ENCODE peak calls at places on chromosome 1, in six cellular contexts. One of them, this sample, is unnamed.

GRCh38 chr1:231419738-231420298 is 2.3 kb downstream of the EGLN1 start:
- DNase-seq in AG09309: no peak
- DNase-seq in GM06990: peak; percentile 9
- DNase-seq in mesothelial cell of epicardium: no peak
- DNase-seq in cardiac muscle cell: peak; percentile 29
- DNase-seq in brain microvascular endothelial cell: no peak
- DNase-seq in this sample: no peak

GRCh38 chr1:236143104-236143948 is 987 bp downstream of the GPR137B start:
- DNase-seq in GM06990: no peak
- DNase-seq in AG09309: peak; percentile 39
- DNase-seq in brain microvascular endothelial cell: peak; percentile 62
- DNase-seq in cardiac muscle cell: peak; percentile 72
- DNase-seq in mesothelial cell of epicardium: peak; percentile 48
- DNase-seq in this sample: no peak

GRCh38 chr1:108848802-108849201 is 8.1 kb downstream of the AKNAD1 start:
- DNase-seq in cardiac muscle cell: no peak
- DNase-seq in AG09309: no peak
- DNase-seq in GM06990: no peak
- DNase-seq in mesothelial cell of epicardium: no peak
- DNase-seq in brain microvascular endothelial cell: no peak
- DNase-seq in this sample: no peak

GRCh38 chr1:223708001-223708359 is 4.4 kb upstream of the CAPN2 start:
- DNase-seq in AG09309: no peak
- DNase-seq in brain microvascular endothelial cell: no peak
- DNase-seq in mesothelial cell of epicardium: no peak
- DNase-seq in cardiac muscle cell: no peak
- DNase-seq in GM06990: no peak
- DNase-seq in this sample: no peak

GRCh38 chr1:230866171-230866811 is 2.0 kb downstream of the C1orf198 start:
- DNase-seq in AG09309: no peak
- DNase-seq in brain microvascular endothelial cell: no peak
- DNase-seq in mesothelial cell of epicardium: no peak
- DNase-seq in GM06990: no peak
- DNase-seq in cardiac muscle cell: no peak
- DNase-seq in this sample: no peak

GRCh38 chr1:119372493-119373086 is 4.0 kb downstream of the HAO2 start:
- DNase-seq in cardiac muscle cell: peak; percentile 76
- DNase-seq in GM06990: no peak
- DNase-seq in mesothelial cell of epicardium: no peak
- DNase-seq in AG09309: no peak
- DNase-seq in brain microvascular endothelial cell: no peak
- DNase-seq in this sample: no peak

GRCh38 chr1:24754229-24754628 is 9.0 kb downstream of the CLIC4 start:
- DNase-seq in GM06990: no peak
- DNase-seq in AG09309: no peak
- DNase-seq in mesothelial cell of epicardium: no peak
- DNase-seq in brain microvascular endothelial cell: peak; percentile 32
- DNase-seq in cardiac muscle cell: peak; percentile 68
- DNase-seq in this sample: no peak

GRCh38 chr1:28172690-28173150 is 3.8 kb downstream of the PTAFR start:
- DNase-seq in cardiac muscle cell: peak; percentile 77
- DNase-seq in AG09309: no peak
- DNase-seq in GM06990: peak; percentile 84
- DNase-seq in mesothelial cell of epicardium: no peak
- DNase-seq in brain microvascular endothelial cell: no peak
- DNase-seq in this sample: no peak

GRCh38 chr1:34500451-34500850 is 254.4 kb upstream of the GJB5 start:
- DNase-seq in GM06990: no peak
- DNase-seq in brain microvascular endothelial cell: no peak
- DNase-seq in AG09309: no peak
- DNase-seq in mesothelial cell of epicardium: peak; percentile 68
- DNase-seq in cardiac muscle cell: peak; percentile 2
- DNase-seq in this sample: no peak

GRCh38 chr1:172180886-172181285 is 239.6 kb upstream of the C1orf105 start:
- DNase-seq in AG09309: no peak
- DNase-seq in brain microvascular endothelial cell: peak; percentile 43
- DNase-seq in GM06990: peak; percentile 32
- DNase-seq in mesothelial cell of epicardium: no peak
- DNase-seq in cardiac muscle cell: peak; percentile 71
- DNase-seq in this sample: peak; percentile 11

GRCh38 chr1:232996143-232996542 is 45.7 kb downstream of the NTPCR start:
- DNase-seq in AG09309: no peak
- DNase-seq in brain microvascular endothelial cell: no peak
- DNase-seq in cardiac muscle cell: no peak
- DNase-seq in mesothelial cell of epicardium: no peak
- DNase-seq in GM06990: no peak
- DNase-seq in this sample: no peak

GRCh38 chr1:58551741-58552140 is 5.2 kb upstream of the OMA1 start:
- DNase-seq in GM06990: no peak
- DNase-seq in AG09309: no peak
- DNase-seq in brain microvascular endothelial cell: no peak
- DNase-seq in cardiac muscle cell: no peak
- DNase-seq in mesothelial cell of epicardium: no peak
- DNase-seq in this sample: no peak

GRCh38 chr1:18575620-18576019 is 55.0 kb upstream of the PAX7 start:
- DNase-seq in mesothelial cell of epicardium: peak; percentile 78
- DNase-seq in GM06990: no peak
- DNase-seq in AG09309: no peak
- DNase-seq in cardiac muscle cell: peak; percentile 46
- DNase-seq in brain microvascular endothelial cell: peak; percentile 20
- DNase-seq in this sample: peak; percentile 33

GRCh38 chr1:24724345-24725208 is 20.7 kb upstream of the CLIC4 start:
- DNase-seq in brain microvascular endothelial cell: peak; percentile 94
- DNase-seq in AG09309: no peak
- DNase-seq in cardiac muscle cell: peak; percentile 85
- DNase-seq in mesothelial cell of epicardium: no peak
- DNase-seq in GM06990: no peak
- DNase-seq in this sample: no peak

GRCh38 chr1:53557369-53557768 is 98.2 kb downstream of the DMRTB1 start:
- DNase-seq in cardiac muscle cell: no peak
- DNase-seq in AG09309: no peak
- DNase-seq in mesothelial cell of epicardium: no peak
- DNase-seq in brain microvascular endothelial cell: no peak
- DNase-seq in GM06990: no peak
- DNase-seq in this sample: no peak

GRCh38 chr1:59422921-59423575 is 126.2 kb downstream of the FGGY start:
- DNase-seq in AG09309: no peak
- DNase-seq in mesothelial cell of epicardium: no peak
- DNase-seq in cardiac muscle cell: peak; percentile 84
- DNase-seq in brain microvascular endothelial cell: no peak
- DNase-seq in GM06990: no peak
- DNase-seq in this sample: no peak

GRCh38 chr1:218312509-218312908 is 27.4 kb downstream of the RRP15 start:
- DNase-seq in cardiac muscle cell: peak; percentile 18
- DNase-seq in GM06990: no peak
- DNase-seq in mesothelial cell of epicardium: no peak
- DNase-seq in AG09309: no peak
- DNase-seq in brain microvascular endothelial cell: no peak
- DNase-seq in this sample: no peak

GRCh38 chr1:192578144-192578909 is 2.8 kb downstream of the RGS1 start:
- DNase-seq in AG09309: no peak
- DNase-seq in brain microvascular endothelial cell: no peak
- DNase-seq in cardiac muscle cell: no peak
- DNase-seq in GM06990: no peak
- DNase-seq in mesothelial cell of epicardium: no peak
- DNase-seq in this sample: no peak

GRCh38 chr1:79497193-79497773 is 490.8 kb upstream of the ADGRL4 start:
- DNase-seq in AG09309: no peak
- DNase-seq in brain microvascular endothelial cell: peak; percentile 29
- DNase-seq in mesothelial cell of epicardium: no peak
- DNase-seq in GM06990: no peak
- DNase-seq in cardiac muscle cell: peak; percentile 59
- DNase-seq in this sample: no peak

GRCh38 chr1:234244482-234244881 is 128.8 kb upstream of the COA6 start:
- DNase-seq in mesothelial cell of epicardium: no peak
- DNase-seq in AG09309: no peak
- DNase-seq in cardiac muscle cell: no peak
- DNase-seq in GM06990: peak; percentile 45
- DNase-seq in brain microvascular endothelial cell: no peak
- DNase-seq in this sample: no peak

GRCh38 chr1:16226495-16227179 is 10.3 kb downstream of the CPLANE2 start:
- DNase-seq in GM06990: no peak
- DNase-seq in brain microvascular endothelial cell: no peak
- DNase-seq in mesothelial cell of epicardium: no peak
- DNase-seq in AG09309: no peak
- DNase-seq in cardiac muscle cell: peak; percentile 49
- DNase-seq in this sample: no peak

GRCh38 chr1:18653922-18654321 is 23.3 kb downstream of the PAX7 start:
- DNase-seq in AG09309: no peak
- DNase-seq in cardiac muscle cell: no peak
- DNase-seq in GM06990: no peak
- DNase-seq in mesothelial cell of epicardium: no peak
- DNase-seq in brain microvascular endothelial cell: no peak
- DNase-seq in this sample: no peak

GRCh38 chr1:111221633-111222286 is 5.8 kb upstream of the CHI3L2 start:
- DNase-seq in brain microvascular endothelial cell: no peak
- DNase-seq in cardiac muscle cell: peak; percentile 57
- DNase-seq in AG09309: no peak
- DNase-seq in mesothelial cell of epicardium: no peak
- DNase-seq in GM06990: peak; percentile 81
- DNase-seq in this sample: peak; percentile 45

GRCh38 chr1:232709339-232709738 is 79.4 kb upstream of the SIPA1L2 start:
- DNase-seq in GM06990: no peak
- DNase-seq in AG09309: no peak
- DNase-seq in brain microvascular endothelial cell: no peak
- DNase-seq in cardiac muscle cell: peak; percentile 33
- DNase-seq in mesothelial cell of epicardium: no peak
- DNase-seq in this sample: no peak

GRCh38 chr1:75171876-75172275 is 37.7 kb downstream of the LHX8 start:
- DNase-seq in mesothelial cell of epicardium: no peak
- DNase-seq in cardiac muscle cell: no peak
- DNase-seq in brain microvascular endothelial cell: no peak
- DNase-seq in AG09309: no peak
- DNase-seq in GM06990: no peak
- DNase-seq in this sample: no peak

GRCh38 chr1:89556716-89557442 is 32.2 kb downstream of the LRRC8B start:
- DNase-seq in AG09309: no peak
- DNase-seq in GM06990: no peak
- DNase-seq in brain microvascular endothelial cell: no peak
- DNase-seq in cardiac muscle cell: peak; percentile 34
- DNase-seq in mesothelial cell of epicardium: no peak
- DNase-seq in this sample: no peak

GRCh38 chr1:115450641-115451040 is 112.6 kb upstream of the NGF start:
- DNase-seq in brain microvascular endothelial cell: no peak
- DNase-seq in cardiac muscle cell: peak; percentile 54
- DNase-seq in AG09309: no peak
- DNase-seq in GM06990: no peak
- DNase-seq in mesothelial cell of epicardium: no peak
- DNase-seq in this sample: no peak

GRCh38 chr1:191788551-191788950 is 369.7 kb upstream of the RGS18 start:
- DNase-seq in cardiac muscle cell: no peak
- DNase-seq in GM06990: no peak
- DNase-seq in AG09309: no peak
- DNase-seq in mesothelial cell of epicardium: no peak
- DNase-seq in brain microvascular endothelial cell: no peak
- DNase-seq in this sample: no peak

GRCh38 chr1:104646233-104646632 is 896.5 kb downstream of the AMY1C start:
- DNase-seq in GM06990: no peak
- DNase-seq in AG09309: no peak
- DNase-seq in cardiac muscle cell: no peak
- DNase-seq in mesothelial cell of epicardium: no peak
- DNase-seq in brain microvascular endothelial cell: no peak
- DNase-seq in this sample: no peak

DNA sequence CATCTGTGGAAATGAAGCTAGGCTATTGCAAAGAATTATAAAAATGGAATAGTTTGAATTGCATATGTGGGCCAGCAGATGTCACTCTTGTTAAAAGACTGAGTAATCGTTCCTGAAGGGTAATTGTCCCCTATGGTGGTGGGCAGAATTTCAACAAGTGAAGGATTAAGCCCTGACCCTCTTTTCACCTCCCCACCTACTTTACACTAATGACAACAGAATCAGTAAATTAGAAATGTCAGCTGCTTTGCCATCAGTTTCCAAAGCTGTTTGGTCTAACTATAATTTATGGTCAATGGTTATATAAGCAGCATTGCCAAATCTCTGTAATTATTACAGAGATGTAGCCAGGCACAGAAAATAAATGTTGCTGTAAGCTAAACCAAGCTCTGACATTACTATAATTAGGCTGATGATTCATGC is 898.6 kb downstream of the AMY1C start:
- DNase-seq in mesothelial cell of epicardium: no peak
- DNase-seq in AG09309: no peak
- DNase-seq in GM06990: no peak
- DNase-seq in cardiac muscle cell: peak; percentile 0
- DNase-seq in brain microvascular endothelial cell: peak; percentile 5
- DNase-seq in this sample: no peak
- TF ChIP-seq CTCF in mesothelial cell of epicardium: peak; percentile 17
- TF ChIP-seq CTCF in AG09309: peak; percentile 13
- TF ChIP-seq CTCF in GM06990: peak; percentile 43
- TF ChIP-seq CTCF in cardiac muscle cell: no peak
- TF ChIP-seq CTCF in brain microvascular endothelial cell: peak; percentile 46
- TF ChIP-seq CTCF in this sample: no peak

GRCh38 chr1:39165049-39165448 is 39.4 kb upstream of the MACF1 start:
- DNase-seq in brain microvascular endothelial cell: no peak
- DNase-seq in AG09309: no peak
- DNase-seq in mesothelial cell of epicardium: no peak
- DNase-seq in cardiac muscle cell: peak; percentile 57
- DNase-seq in GM06990: no peak
- DNase-seq in this sample: no peak
- TF ChIP-seq CTCF in brain microvascular endothelial cell: no peak
- TF ChIP-seq CTCF in AG09309: no peak
- TF ChIP-seq CTCF in mesothelial cell of epicardium: no peak
- TF ChIP-seq CTCF in cardiac muscle cell: no peak
- TF ChIP-seq CTCF in GM06990: no peak
- TF ChIP-seq CTCF in this sample: no peak

DNA sequence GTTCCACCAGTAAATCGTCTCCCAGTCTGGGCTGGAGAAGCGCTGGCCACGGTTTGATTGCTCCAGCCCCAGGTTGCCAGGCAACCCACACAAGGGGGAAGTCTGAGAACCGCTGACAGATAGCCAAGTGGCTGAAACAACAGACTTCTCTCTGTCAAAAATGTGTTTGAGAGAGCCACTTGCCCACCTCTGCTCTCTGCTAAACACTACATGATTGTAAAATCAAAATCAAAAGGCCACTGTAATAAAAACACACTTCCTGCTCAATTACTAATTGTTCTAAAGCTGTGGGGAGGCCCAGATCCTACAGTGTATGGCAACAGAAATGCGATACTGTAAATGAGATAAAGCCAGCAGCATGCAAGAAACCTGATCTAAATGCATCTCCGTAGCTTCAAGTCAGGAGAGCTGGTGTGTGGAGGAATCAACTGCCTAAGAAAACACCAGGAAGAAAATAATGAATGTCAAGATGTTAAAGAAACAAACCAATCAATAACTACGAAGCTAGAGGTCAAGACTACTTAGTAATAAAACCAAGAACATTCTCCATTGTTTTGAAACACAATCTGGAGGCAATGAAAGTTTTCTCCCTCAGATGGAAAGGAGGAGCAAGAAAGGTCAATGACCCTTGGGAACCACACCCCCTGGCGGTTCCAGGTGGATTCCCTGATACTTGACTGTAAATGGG is 121.2 kb downstream of the SLC45A1 start:
- DNase-seq in GM06990: no peak
- DNase-seq in cardiac muscle cell: peak; percentile 91
- DNase-seq in brain microvascular endothelial cell: peak; percentile 90
- DNase-seq in mesothelial cell of epicardium: peak; percentile 61
- DNase-seq in AG09309: peak; percentile 51
- DNase-seq in this sample: no peak
- TF ChIP-seq CTCF in GM06990: no peak
- TF ChIP-seq CTCF in cardiac muscle cell: peak; percentile 16
- TF ChIP-seq CTCF in brain microvascular endothelial cell: peak; percentile 43
- TF ChIP-seq CTCF in mesothelial cell of epicardium: no peak
- TF ChIP-seq CTCF in AG09309: no peak
- TF ChIP-seq CTCF in this sample: no peak

GRCh38 chr1:211811126-211811525 is 19.4 kb downstream of the LPGAT1 start:
- DNase-seq in AG09309: no peak
- DNase-seq in cardiac muscle cell: no peak
- DNase-seq in mesothelial cell of epicardium: no peak
- DNase-seq in GM06990: no peak
- DNase-seq in brain microvascular endothelial cell: no peak
- DNase-seq in this sample: no peak
- TF ChIP-seq CTCF in AG09309: no peak
- TF ChIP-seq CTCF in cardiac muscle cell: no peak
- TF ChIP-seq CTCF in mesothelial cell of epicardium: no peak
- TF ChIP-seq CTCF in GM06990: no peak
- TF ChIP-seq CTCF in brain microvascular endothelial cell: no peak
- TF ChIP-seq CTCF in this sample: no peak

This sample was measured in CD4-positive, alpha-beta T cell.